ENCODE peak calls at places on chromosomes 3 and 15, in eight cellular contexts. One of them, this sample, is unnamed.

GRCh38 chr3:115922681-115923347 is 299.5 kb downstream of the GAP43 start:
- DNase-seq in A673: peak
- DNase-seq in A549: peak
- DNase-seq in heart left ventricle: no peak
- DNase-seq in IMR-90: peak
- DNase-seq in pancreas: no peak
- DNase-seq in cardiac muscle cell: peak
- DNase-seq in CD8-positive, alpha-beta T cell: no peak
- DNase-seq in this sample: no peak

GRCh38 chr3:30259730-30260129 is 346.7 kb upstream of the TGFBR2 start:
- DNase-seq in heart left ventricle: no peak
- DNase-seq in A673: no peak
- DNase-seq in cardiac muscle cell: no peak
- DNase-seq in CD8-positive, alpha-beta T cell: no peak
- DNase-seq in IMR-90: no peak
- DNase-seq in A549: peak
- DNase-seq in pancreas: no peak
- DNase-seq in this sample: no peak

GRCh38 chr3:89521328-89521727 is 413.9 kb downstream of the EPHA3 start:
- DNase-seq in A673: no peak
- DNase-seq in heart left ventricle: no peak
- DNase-seq in IMR-90: peak
- DNase-seq in pancreas: no peak
- DNase-seq in CD8-positive, alpha-beta T cell: no peak
- DNase-seq in A549: no peak
- DNase-seq in cardiac muscle cell: peak
- DNase-seq in this sample: no peak

GRCh38 chr15:101133181-101133460 is 118.7 kb downstream of the CHSY1 start:
- DNase-seq in A549: no peak
- DNase-seq in CD8-positive, alpha-beta T cell: no peak
- DNase-seq in cardiac muscle cell: no peak
- DNase-seq in IMR-90: no peak
- DNase-seq in A673: no peak
- DNase-seq in heart left ventricle: no peak
- DNase-seq in pancreas: no peak
- DNase-seq in this sample: no peak

GRCh38 chr15:64149424-64150235 is 1.9 kb upstream of the SNX22 start:
- DNase-seq in pancreas: no peak
- DNase-seq in CD8-positive, alpha-beta T cell: no peak
- DNase-seq in A549: peak
- DNase-seq in cardiac muscle cell: peak
- DNase-seq in IMR-90: no peak
- DNase-seq in A673: peak
- DNase-seq in heart left ventricle: no peak
- DNase-seq in this sample: no peak

GRCh38 chr3:126399348-126399730 is 4.6 kb downstream of the CFAP100 start:
- DNase-seq in cardiac muscle cell: no peak
- DNase-seq in A673: no peak
- DNase-seq in pancreas: no peak
- DNase-seq in CD8-positive, alpha-beta T cell: no peak
- DNase-seq in IMR-90: no peak
- DNase-seq in A549: no peak
- DNase-seq in heart left ventricle: no peak
- DNase-seq in this sample: peak

GRCh38 chr15:26771168-26771916 is 1.5 kb downstream of the GABRB3 start:
- DNase-seq in CD8-positive, alpha-beta T cell: no peak
- DNase-seq in IMR-90: no peak
- DNase-seq in A673: peak
- DNase-seq in heart left ventricle: peak
- DNase-seq in cardiac muscle cell: peak
- DNase-seq in pancreas: peak
- DNase-seq in A549: no peak
- DNase-seq in this sample: no peak

GRCh38 chr3:90055721-90056120 is 948.3 kb downstream of the EPHA3 start:
- DNase-seq in A549: no peak
- DNase-seq in A673: no peak
- DNase-seq in pancreas: no peak
- DNase-seq in CD8-positive, alpha-beta T cell: no peak
- DNase-seq in IMR-90: peak
- DNase-seq in heart left ventricle: no peak
- DNase-seq in cardiac muscle cell: no peak
- DNase-seq in this sample: no peak

GRCh38 chr3:49277357-49277723 is 308 bp upstream of the C3orf62 start:
- DNase-seq in heart left ventricle: no peak
- DNase-seq in cardiac muscle cell: no peak
- DNase-seq in A673: no peak
- DNase-seq in IMR-90: no peak
- DNase-seq in A549: no peak
- DNase-seq in pancreas: no peak
- DNase-seq in CD8-positive, alpha-beta T cell: no peak
- DNase-seq in this sample: no peak

GRCh38 chr3:49283997-49284396 is 7.0 kb upstream of the C3orf62 start:
- DNase-seq in A549: no peak
- DNase-seq in cardiac muscle cell: no peak
- DNase-seq in heart left ventricle: no peak
- DNase-seq in pancreas: no peak
- DNase-seq in A673: no peak
- DNase-seq in IMR-90: no peak
- DNase-seq in CD8-positive, alpha-beta T cell: no peak
- DNase-seq in this sample: no peak

GRCh38 chr3:49276475-49277356 is at the start of gene C3orf62:
- DNase-seq in pancreas: peak
- DNase-seq in IMR-90: peak
- DNase-seq in A673: peak
- DNase-seq in cardiac muscle cell: peak
- DNase-seq in A549: peak
- DNase-seq in CD8-positive, alpha-beta T cell: peak
- DNase-seq in heart left ventricle: peak
- DNase-seq in this sample: no peak

GRCh38 chr3:49278548-49278947 is 1.5 kb upstream of the C3orf62 start:
- DNase-seq in cardiac muscle cell: no peak
- DNase-seq in heart left ventricle: no peak
- DNase-seq in CD8-positive, alpha-beta T cell: no peak
- DNase-seq in pancreas: no peak
- DNase-seq in IMR-90: no peak
- DNase-seq in A673: no peak
- DNase-seq in A549: no peak
- DNase-seq in this sample: no peak

DNA sequence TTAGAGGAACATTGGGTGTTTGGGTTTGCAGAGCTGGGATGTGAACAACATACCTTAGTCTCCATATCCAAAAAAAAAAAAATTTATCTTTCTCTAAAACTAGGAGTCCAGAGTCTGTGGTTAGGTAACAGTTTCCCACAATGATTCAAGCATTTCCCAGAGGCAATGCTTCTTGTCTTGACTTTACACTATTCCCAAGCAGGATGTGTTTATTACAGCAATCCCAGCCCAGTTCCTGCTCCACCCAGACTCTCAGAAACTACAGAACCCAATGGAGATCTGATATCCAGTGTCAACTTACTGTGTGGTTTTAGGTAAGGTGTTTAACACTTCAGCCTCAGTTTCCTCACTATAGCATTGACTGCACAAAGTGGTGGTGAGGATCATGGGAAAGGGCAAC is 2.3 kb upstream of the C3orf62 start:
- DNase-seq in A549: no peak
- DNase-seq in IMR-90: peak
- DNase-seq in CD8-positive, alpha-beta T cell: no peak
- DNase-seq in heart left ventricle: no peak
- DNase-seq in pancreas: no peak
- DNase-seq in cardiac muscle cell: peak
- DNase-seq in A673: no peak
- DNase-seq in this sample: no peak
- H3K27ac ChIP-seq in A549: no peak
- H3K27ac ChIP-seq in IMR-90: no peak
- H3K27ac ChIP-seq in CD8-positive, alpha-beta T cell: no peak
- H3K27ac ChIP-seq in heart left ventricle: peak
- H3K27ac ChIP-seq in pancreas: no peak
- H3K27ac ChIP-seq in cardiac muscle cell: no peak
- H3K27ac ChIP-seq in A673: no peak
- H3K27ac ChIP-seq in this sample: peak

GRCh38 chr3:196915375-196915774 is 27.0 kb downstream of the NCBP2 start:
- DNase-seq in A549: no peak
- DNase-seq in CD8-positive, alpha-beta T cell: no peak
- DNase-seq in pancreas: no peak
- DNase-seq in IMR-90: no peak
- DNase-seq in heart left ventricle: no peak
- DNase-seq in cardiac muscle cell: no peak
- DNase-seq in A673: no peak
- DNase-seq in this sample: no peak

GRCh38 chr3:196920733-196921132 is 21.6 kb downstream of the NCBP2 start:
- DNase-seq in A673: no peak
- DNase-seq in pancreas: no peak
- DNase-seq in cardiac muscle cell: no peak
- DNase-seq in A549: no peak
- DNase-seq in IMR-90: no peak
- DNase-seq in CD8-positive, alpha-beta T cell: no peak
- DNase-seq in heart left ventricle: no peak
- DNase-seq in this sample: no peak

GRCh38 chr3:196918968-196919367 is 23.4 kb downstream of the NCBP2 start:
- DNase-seq in IMR-90: no peak
- DNase-seq in CD8-positive, alpha-beta T cell: no peak
- DNase-seq in A549: no peak
- DNase-seq in A673: no peak
- DNase-seq in heart left ventricle: no peak
- DNase-seq in cardiac muscle cell: no peak
- DNase-seq in pancreas: no peak
- DNase-seq in this sample: no peak

GRCh38 chr3:196914866-196915265 is 27.5 kb downstream of the NCBP2 start:
- DNase-seq in A549: no peak
- DNase-seq in pancreas: no peak
- DNase-seq in CD8-positive, alpha-beta T cell: no peak
- DNase-seq in cardiac muscle cell: no peak
- DNase-seq in IMR-90: no peak
- DNase-seq in heart left ventricle: no peak
- DNase-seq in A673: no peak
- DNase-seq in this sample: no peak

DNA sequence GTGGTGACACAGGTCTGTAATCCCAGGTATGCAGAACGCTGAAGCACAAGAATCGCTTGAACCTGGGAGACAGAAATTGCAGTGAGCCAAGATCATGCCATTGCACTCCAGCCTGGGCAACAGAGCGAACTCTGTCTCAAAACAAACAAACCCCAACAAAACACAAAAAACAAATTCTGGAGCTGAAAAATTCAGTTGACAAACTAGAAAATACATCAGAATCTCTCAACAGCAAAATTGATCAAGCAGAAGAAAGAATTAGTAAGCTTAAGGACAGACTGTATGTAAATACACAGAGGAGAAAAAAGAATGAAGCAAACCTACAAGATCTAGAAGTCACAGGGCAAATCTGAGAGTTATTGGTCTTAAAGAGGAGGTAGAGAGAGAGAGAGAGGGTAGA is 25.3 kb downstream of the NCBP2 start:
- DNase-seq in pancreas: no peak
- DNase-seq in heart left ventricle: no peak
- DNase-seq in IMR-90: no peak
- DNase-seq in A549: no peak
- DNase-seq in CD8-positive, alpha-beta T cell: no peak
- DNase-seq in A673: no peak
- DNase-seq in cardiac muscle cell: no peak
- DNase-seq in this sample: no peak
- H3K27ac ChIP-seq in pancreas: no peak
- H3K27ac ChIP-seq in heart left ventricle: no peak
- H3K27ac ChIP-seq in IMR-90: no peak
- H3K27ac ChIP-seq in A549: no peak
- H3K27ac ChIP-seq in CD8-positive, alpha-beta T cell: no peak
- H3K27ac ChIP-seq in A673: no peak
- H3K27ac ChIP-seq in cardiac muscle cell: no peak
- H3K27ac ChIP-seq in this sample: no peak

GRCh38 chr3:172101107-172101506 is 61.7 kb downstream of the FNDC3B start:
- DNase-seq in CD8-positive, alpha-beta T cell: no peak
- DNase-seq in A549: no peak
- DNase-seq in A673: no peak
- DNase-seq in IMR-90: no peak
- DNase-seq in heart left ventricle: no peak
- DNase-seq in pancreas: no peak
- DNase-seq in cardiac muscle cell: no peak
- DNase-seq in this sample: no peak

GRCh38 chr3:172104471-172105072 is 65.2 kb downstream of the FNDC3B start:
- DNase-seq in CD8-positive, alpha-beta T cell: no peak
- DNase-seq in A673: peak
- DNase-seq in cardiac muscle cell: peak
- DNase-seq in IMR-90: no peak
- DNase-seq in heart left ventricle: peak
- DNase-seq in A549: peak
- DNase-seq in pancreas: no peak
- DNase-seq in this sample: no peak

GRCh38 chr3:172102123-172102882 is 62.9 kb downstream of the FNDC3B start:
- DNase-seq in heart left ventricle: no peak
- DNase-seq in A549: no peak
- DNase-seq in CD8-positive, alpha-beta T cell: peak
- DNase-seq in cardiac muscle cell: no peak
- DNase-seq in IMR-90: no peak
- DNase-seq in pancreas: peak
- DNase-seq in A673: no peak
- DNase-seq in this sample: no peak

GRCh38 chr3:172103724-172104123 is 64.3 kb downstream of the FNDC3B start:
- DNase-seq in A549: no peak
- DNase-seq in cardiac muscle cell: peak
- DNase-seq in IMR-90: peak
- DNase-seq in A673: no peak
- DNase-seq in pancreas: no peak
- DNase-seq in heart left ventricle: no peak
- DNase-seq in CD8-positive, alpha-beta T cell: no peak
- DNase-seq in this sample: peak

DNA sequence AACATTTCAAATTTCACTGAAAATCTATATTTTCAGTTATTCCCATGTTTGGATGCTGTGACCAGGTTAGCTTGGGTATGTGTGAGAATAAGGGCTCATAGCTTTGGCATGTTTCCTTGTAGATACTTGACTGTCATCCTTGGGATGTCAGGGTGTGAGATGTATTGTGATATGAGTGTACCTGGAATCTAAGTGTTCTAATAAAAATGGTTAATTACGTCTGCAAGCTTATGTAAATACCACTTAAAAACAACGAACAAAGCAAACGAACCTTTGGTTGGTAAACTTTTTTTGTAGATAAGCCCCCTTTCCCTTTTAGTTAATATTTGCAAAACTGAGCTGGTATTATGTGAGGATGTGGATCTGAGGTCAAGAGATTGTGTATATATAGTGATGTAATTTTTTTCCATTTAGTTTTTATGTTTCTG is 63.5 kb downstream of the FNDC3B start:
- DNase-seq in CD8-positive, alpha-beta T cell: no peak
- DNase-seq in cardiac muscle cell: no peak
- DNase-seq in A549: no peak
- DNase-seq in A673: no peak
- DNase-seq in pancreas: no peak
- DNase-seq in heart left ventricle: no peak
- DNase-seq in IMR-90: no peak
- DNase-seq in this sample: no peak
- H3K27ac ChIP-seq in CD8-positive, alpha-beta T cell: no peak
- H3K27ac ChIP-seq in cardiac muscle cell: peak
- H3K27ac ChIP-seq in A549: peak
- H3K27ac ChIP-seq in A673: no peak
- H3K27ac ChIP-seq in pancreas: no peak
- H3K27ac ChIP-seq in heart left ventricle: no peak
- H3K27ac ChIP-seq in IMR-90: no peak
- H3K27ac ChIP-seq in this sample: peak

DNA sequence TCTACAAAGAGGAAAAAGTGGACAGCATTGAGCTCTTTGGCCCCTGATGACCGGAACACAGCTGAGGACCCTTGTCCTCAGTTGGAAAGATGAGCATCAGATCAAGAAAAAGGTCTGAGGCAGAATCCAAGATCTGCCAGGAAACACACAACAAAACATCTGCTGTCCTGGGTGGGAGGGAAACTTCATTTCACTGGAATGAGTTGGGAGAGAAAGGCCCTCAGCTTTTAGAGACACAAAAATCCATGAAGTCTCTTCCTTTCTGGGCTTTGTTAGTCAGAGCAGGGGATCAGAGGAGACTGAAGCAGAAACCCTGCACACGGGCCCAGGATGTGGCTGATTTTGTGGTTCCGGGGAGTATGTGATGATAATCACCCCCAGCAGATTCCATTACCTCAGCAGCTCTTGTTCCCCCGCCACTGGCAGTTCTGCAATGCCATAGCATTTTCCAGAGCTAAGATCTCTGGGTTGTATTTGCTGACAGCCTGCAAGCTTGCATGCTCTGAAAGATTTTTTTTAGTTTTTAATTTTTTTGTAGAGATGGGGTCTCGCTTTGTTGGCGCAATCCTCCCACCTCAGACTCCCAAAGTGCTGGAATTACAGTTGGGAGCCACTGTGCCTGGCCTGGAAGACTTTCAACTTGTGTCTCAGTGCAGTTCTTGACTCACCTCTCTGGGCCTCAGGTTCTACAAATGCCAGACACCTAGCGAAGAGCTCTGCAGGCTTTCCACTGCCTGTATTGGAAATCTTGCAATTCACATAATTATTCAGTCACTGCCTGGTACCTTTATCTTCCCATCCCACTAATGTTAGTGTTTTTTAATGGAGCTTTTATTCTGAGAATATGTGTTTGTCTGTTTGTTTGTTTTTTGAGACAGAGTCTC is 5.8 kb upstream of the TATDN2 start:
- DNase-seq in heart left ventricle: no peak
- DNase-seq in IMR-90: peak
- DNase-seq in A673: no peak
- DNase-seq in pancreas: no peak
- DNase-seq in CD8-positive, alpha-beta T cell: peak
- DNase-seq in cardiac muscle cell: peak
- DNase-seq in A549: no peak
- DNase-seq in this sample: no peak
- H3K27ac ChIP-seq in heart left ventricle: no peak
- H3K27ac ChIP-seq in IMR-90: no peak
- H3K27ac ChIP-seq in A673: no peak
- H3K27ac ChIP-seq in pancreas: no peak
- H3K27ac ChIP-seq in CD8-positive, alpha-beta T cell: peak
- H3K27ac ChIP-seq in cardiac muscle cell: no peak
- H3K27ac ChIP-seq in A549: no peak
- H3K27ac ChIP-seq in this sample: no peak